ENCODE peak calls at places on chromosomes 16 and 17, in ten cellular contexts. R, U, E, O, I, V, B, N, D and Q are unnamed samples.

GRCh38 chr16:59886021-59886420 is 1151.9 kb upstream of the GOT2 start:
- DNase-seq in D (no peak), I (peak), O (peak), N (peak), V (no peak), R (peak), U (peak), E (no peak), B (peak), Q (peak)

GRCh38 chr17:82702161-82702932 is 3.8 kb upstream of the RAB40B start:
- DNase-seq in O (no peak), E (no peak), I (no peak), V (no peak), N (no peak), R (no peak), B (no peak), U (no peak), D (no peak), Q (no peak)

GRCh38 chr17:29007456-29008455 is 1.9 kb upstream of the SEZ6 start:
- DNase-seq in R (peak), E (no peak), V (no peak), B (no peak), O (peak), N (no peak), U (peak), D (no peak), I (no peak), Q (no peak)

GRCh38 chr17:8754890-8755289 is 3.5 kb downstream of the SPDYE4 start:
- DNase-seq in U (no peak), E (no peak), I (no peak), O (no peak), B (no peak), N (no peak), V (no peak), R (no peak), D (no peak), Q (peak)

GRCh38 chr17:15999141-15999973 is at the start of the genes TTC19 and ZSWIM7:
- DNase-seq in O (peak), B (peak), V (peak), R (peak), I (peak), D (peak), N (peak), E (peak), U (peak), Q (peak)

GRCh38 chr16:75080205-75081029 is 36.2 kb downstream of the LDHD start:
- DNase-seq in D (no peak), I (peak), E (no peak), B (no peak), R (no peak), N (no peak), V (no peak), U (peak), O (peak), Q (no peak)

GRCh38 chr17:7956208-7956965 is 24.4 kb downstream of the CNTROB start:
- DNase-seq in E (no peak), R (no peak), O (no peak), I (no peak), V (no peak), D (no peak), N (peak), B (peak), U (peak), Q (no peak)

GRCh38 chr16:85622683-85623082 is 9.6 kb downstream of the GSE1 start:
- DNase-seq in B (no peak), O (no peak), D (no peak), I (no peak), V (no peak), R (no peak), N (no peak), U (no peak), E (no peak), Q (no peak)

GRCh38 chr17:2374549-2375285 is 26.1 kb downstream of the MNT start:
- DNase-seq in E (no peak), R (no peak), D (no peak), I (no peak), N (no peak), B (no peak), V (no peak), U (no peak), O (no peak), Q (no peak)

GRCh38 chr16:75235721-75236193 is 15.7 kb downstream of the BCAR1 start:
- DNase-seq in U (no peak), N (no peak), O (no peak), I (no peak), R (no peak), B (peak), D (no peak), V (no peak), E (no peak), Q (no peak)

GRCh38 chr16:67562526-67562917 is at the start of gene CTCF:
- DNase-seq in N (peak), V (peak), U (peak), D (no peak), R (peak), B (peak), E (no peak), O (peak), I (peak), Q (peak)

GRCh38 chr17:29847527-29847931 is 82.5 kb downstream of the SSH2 start:
- DNase-seq in I (no peak), U (no peak), O (no peak), N (no peak), V (no peak), R (no peak), B (no peak), D (no peak), E (no peak), Q (no peak)

GRCh38 chr16:53209489-53209888 is 154.7 kb downstream of the CHD9 start:
- DNase-seq in I (no peak), V (no peak), N (no peak), O (no peak), D (no peak), E (no peak), R (peak), U (no peak), B (no peak), Q (no peak)

GRCh38 chr16:56355786-56356275 is 69.5 kb downstream of the AMFR start:
- DNase-seq in D (no peak), N (peak), V (no peak), R (no peak), B (no peak), E (no peak), U (no peak), I (no peak), O (no peak), Q (peak)

GRCh38 chr17:48012151-48012520 is 25.5 kb downstream of the COPZ2 start:
- DNase-seq in I (peak), E (no peak), R (peak), O (peak), N (no peak), U (peak), V (peak), D (peak), B (no peak), Q (no peak)

GRCh38 chr17:81040791-81041337 is 5.9 kb downstream of the BAIAP2 start:
- DNase-seq in O (no peak), N (no peak), R (peak), E (no peak), D (no peak), U (peak), V (peak), I (peak), B (no peak), Q (no peak)